ENCODE peak calls at places on chromosome 14, in six cellular contexts. G, P, Q, T, C and E are unnamed samples.

GRCh38 chr14:73261075-73261474 is 23.8 kb downstream of the PAPLN start:
- DNase-seq in G (no peak), Q (no peak), P (no peak), T (peak; percentile 32), C (no peak), E (no peak)

GRCh38 chr14:51953996-51954395 is 35.4 kb upstream of the RTRAF start:
- DNase-seq in Q (no peak), C (no peak), P (no peak), G (no peak), T (no peak), E (no peak)

GRCh38 chr14:38171197-38171596 is 36.5 kb upstream of the SSTR1 start:
- DNase-seq in Q (no peak), C (no peak), G (peak; percentile 6), T (no peak), P (no peak), E (peak; percentile 12)

GRCh38 chr14:22472935-22473854 is 115.8 kb downstream of the DAD1 start:
- DNase-seq in T (no peak), Q (peak; percentile 8), G (peak; percentile 54), C (no peak), P (peak; percentile 50), E (no peak)

GRCh38 chr14:78164226-78164853 is 5.8 kb upstream of the NRXN3 start:
- DNase-seq in T (no peak), G (peak; percentile 26), Q (no peak), P (peak; percentile 48), C (no peak), E (peak; percentile 25)

GRCh38 chr14:33165144-33165925 is 226.7 kb downstream of the NPAS3 start:
- DNase-seq in Q (no peak), G (no peak), C (no peak), T (no peak), P (no peak), E (peak; percentile 38)

GRCh38 chr14:104253223-104253822 is 114.9 kb downstream of the KIF26A start:
- DNase-seq in P (no peak), T (no peak), C (no peak), Q (no peak), G (no peak), E (no peak)

GRCh38 chr14:84871734-84872133 is 658.2 kb upstream of the FLRT2 start:
- DNase-seq in C (no peak), P (no peak), G (no peak), T (no peak), Q (no peak), E (no peak)

GRCh38 chr14:41393512-41393911 is 213.2 kb upstream of the LRFN5 start:
- DNase-seq in G (no peak), Q (no peak), P (no peak), C (no peak), T (no peak), E (no peak)

GRCh38 chr14:94517248-94517640 is 8.0 kb upstream of the SERPINA12 start:
- DNase-seq in C (no peak), G (no peak), P (no peak), T (no peak), Q (no peak), E (no peak)

GRCh38 chr14:49853572-49854375 is 1.2 kb upstream of the NEMF start:
- DNase-seq in Q (peak; percentile 5), G (peak; percentile 63), T (peak; percentile 69), C (peak; percentile 30), P (peak; percentile 87), E (peak; percentile 73)

GRCh38 chr14:60648934-60649814 is at the start of gene SIX1:
- DNase-seq in C (no peak), P (peak; percentile 56), G (peak; percentile 94), Q (no peak), T (peak; percentile 75), E (peak; percentile 90)

GRCh38 chr14:103905861-103906456 is 22.3 kb upstream of the TDRD9 start:
- DNase-seq in G (no peak), Q (no peak), T (no peak), P (no peak), C (no peak), E (no peak)

GRCh38 chr14:77347746-77348145 is 26.9 kb downstream of the GSTZ1 start:
- DNase-seq in G (no peak), P (no peak), Q (no peak), T (no peak), C (no peak), E (no peak)

GRCh38 chr14:94051115-94051514 is 25.0 kb downstream of the OTUB2 start:
- DNase-seq in T (peak; percentile 87), Q (peak; percentile 52), P (peak; percentile 54), G (no peak), C (no peak), E (no peak)

GRCh38 chr14:91311284-91311662 is 66.8 kb upstream of the GPR68 start:
- DNase-seq in G (no peak), C (no peak), T (no peak), Q (no peak), P (peak; percentile 63), E (no peak)

GRCh38 chr14:52422650-52423356 is 108.7 kb downstream of the PTGER2 start:
- DNase-seq in G (no peak), Q (no peak), P (no peak), C (no peak), T (no peak), E (no peak)

GRCh38 chr14:85468815-85469214 is 61.1 kb upstream of the FLRT2 start:
- DNase-seq in P (no peak), Q (no peak), G (peak; percentile 50), T (no peak), C (no peak), E (no peak)

GRCh38 chr14:105087963-105088811 is 23.0 kb upstream of the GPR132 start:
- DNase-seq in Q (no peak), P (peak; percentile 53), C (no peak), G (peak; percentile 75), T (peak; percentile 88), E (peak; percentile 93)

GRCh38 chr14:56339855-56340701 is 221.9 kb downstream of the PELI2 start:
- DNase-seq in P (peak; percentile 65), T (peak; percentile 83), G (peak; percentile 64), C (peak; percentile 29), Q (peak; percentile 46), E (peak; percentile 78)

GRCh38 chr14:23877111-23877510 is 76.5 kb upstream of the DHRS4 start:
- DNase-seq in T (no peak), Q (no peak), G (no peak), P (no peak), C (no peak), E (no peak)

GRCh38 chr14:104048758-104049496 is 36.6 kb upstream of the ASPG start:
- DNase-seq in P (no peak), G (peak; percentile 27), Q (no peak), C (no peak), T (no peak), E (no peak)

GRCh38 chr14:55333785-55334485 is 62.7 kb downstream of the FBXO34 start:
- DNase-seq in G (no peak), T (no peak), P (no peak), C (no peak), Q (no peak), E (no peak)

GRCh38 chr14:80475074-80475473 is 263.8 kb upstream of the DIO2 start:
- DNase-seq in Q (no peak), P (no peak), G (no peak), C (no peak), T (no peak), E (no peak)

GRCh38 chr14:73606271-73606670 is 6.0 kb upstream of the ACOT6 start:
- DNase-seq in P (no peak), G (no peak), C (no peak), Q (no peak), T (no peak), E (no peak)

GRCh38 chr14:101665478-101666078 is 95.9 kb upstream of the PPP2R5C start:
- DNase-seq in C (no peak), G (peak; percentile 70), T (peak; percentile 60), Q (no peak), P (peak; percentile 46), E (peak; percentile 81)

GRCh38 chr14:105797546-105797945 is 271.2 kb downstream of the TMEM121 start:
- DNase-seq in T (no peak), P (no peak), Q (no peak), C (no peak), G (no peak), E (no peak)

GRCh38 chr14:76456200-76456599 is 80.3 kb downstream of the ESRRB start:
- DNase-seq in T (no peak), C (no peak), Q (no peak), G (peak; percentile 20), P (peak; percentile 41), E (peak; percentile 15)

GRCh38 chr14:37668646-37669045 is 73.2 kb downstream of the TTC6 start:
- DNase-seq in Q (no peak), C (no peak), P (no peak), T (no peak), G (no peak), E (no peak)

GRCh38 chr14:57889245-57889644 is 23.4 kb upstream of the SLC35F4 start:
- DNase-seq in P (no peak), C (peak; percentile 11), T (peak; percentile 30), Q (peak; percentile 17), G (peak; percentile 13), E (no peak)

GRCh38 chr14:91264151-91265150 is 19.9 kb upstream of the GPR68 start:
- DNase-seq in G (no peak), P (no peak), C (no peak), Q (no peak), T (peak; percentile 55), E (peak; percentile 2)

GRCh38 chr14:64745511-64746041 is 41.4 kb downstream of the PLEKHG3 start:
- DNase-seq in G (no peak), C (no peak), T (no peak), P (no peak), Q (no peak), E (no peak)

GRCh38 chr14:52078093-52078492 is 9.2 kb upstream of the NID2 start:
- DNase-seq in G (no peak), C (no peak), T (no peak), P (no peak), Q (no peak), E (peak; percentile 41)